ENCODE peak calls at places on chromosomes 6 and 20, in four cellular contexts. X is ovary, Z is pancreas, H is MM.1S. S is an unnamed sample. For H3K4me1, the result is how much of the 10 kb centered on the place peaks cover.

GRCh38 chr6:42375905-42376304 is 75.8 kb downstream of the TRERF1 start:
- DNase-seq in H (no peak), Z (no peak), X (no peak), S (no peak)

GRCh38 chr6:170250981-170251775 is 39.7 kb downstream of the DLL1 start:
- DNase-seq in H (no peak), X (no peak), Z (no peak), S (no peak)

GRCh38 chr6:34189806-34190503 is 44.1 kb upstream of the GRM4 start:
- DNase-seq in Z (no peak), X (no peak), H (no peak), S (peak)

GRCh38 chr6:115358616-115359015 is 702.1 kb downstream of the FRK start:
- DNase-seq in X (no peak), Z (no peak), H (no peak), S (no peak)

GRCh38 chr20:50283922-50284810 is 93.5 kb downstream of the CEBPB start:
- DNase-seq in Z (peak), H (no peak), X (peak), S (no peak)

GRCh38 chr20:63854766-63855362 is 6.4 kb upstream of the ABHD16B start:
- DNase-seq in H (no peak), X (peak), Z (no peak), S (no peak)

GRCh38 chr6:6392214-6393068 is 72.0 kb upstream of the F13A1 start:
- DNase-seq in Z (no peak), X (no peak), H (no peak), S (no peak)

GRCh38 chr6:39812496-39812852 is 20.3 kb downstream of the DAAM2 start:
- DNase-seq in H (no peak), X (no peak), Z (no peak), S (no peak)

GRCh38 chr6:12009904-12010634 is 2.0 kb upstream of the HIVEP1 start:
- DNase-seq in Z (no peak), X (no peak), H (peak), S (no peak)

GRCh38 chr6:45421700-45422540 is 44.2 kb upstream of the SUPT3H start:
- DNase-seq in H (peak), X (peak), Z (peak), S (peak)

GRCh38 chr6:150403458-150404245 is 34.8 kb downstream of the IYD start:
- DNase-seq in X (no peak), H (no peak), Z (no peak), S (no peak)

GRCh38 chr6:112701201-112701600 is 354.1 kb downstream of the RFPL4B start:
- DNase-seq in X (no peak), Z (no peak), H (no peak), S (no peak)

DNA sequence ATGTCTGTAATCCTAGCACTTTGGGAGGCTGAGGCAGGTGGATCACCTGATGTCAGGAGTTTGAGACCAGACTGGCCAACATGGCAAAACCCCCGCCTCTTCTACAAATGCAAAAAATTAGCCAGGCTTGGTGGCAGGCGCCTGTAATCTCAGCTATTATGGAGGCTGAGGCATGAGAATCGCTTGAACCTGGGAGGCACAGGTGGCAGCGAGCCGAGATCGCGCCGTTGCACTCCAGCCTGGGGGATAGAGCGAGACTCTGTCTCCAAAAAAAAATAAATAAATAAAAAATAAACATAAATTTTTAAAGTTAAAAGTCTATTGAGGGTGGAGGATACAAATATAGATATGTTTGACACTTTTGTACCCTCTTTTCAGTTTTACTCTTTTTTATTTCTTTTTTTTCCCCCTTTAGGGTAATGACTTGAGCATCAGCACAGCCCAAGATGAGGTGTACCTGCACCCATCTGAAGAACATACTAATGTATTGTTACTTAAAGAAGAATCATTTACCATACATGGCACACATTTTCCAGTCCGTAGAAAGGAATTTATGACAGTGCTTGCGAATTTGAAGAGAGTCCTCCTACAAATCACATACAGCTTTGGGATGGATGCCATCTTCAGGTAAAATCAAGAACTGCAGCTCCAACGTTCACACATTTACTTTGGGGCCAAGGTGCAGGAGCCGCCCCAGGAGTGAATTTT is 368.9 kb downstream of the LAMA2 start:
- DNase-seq in H (peak), X (no peak), Z (no peak), S (peak)
- TF ChIP-seq CTCF in H (peak), X (peak), Z (peak), S (peak)

GRCh38 chr6:79717989-79718388 is 86.9 kb downstream of the SH3BGRL2 start:
- DNase-seq in H (no peak), X (no peak), Z (no peak), S (no peak)
- H3K27ac ChIP-seq in H (no peak), X (no peak), Z (no peak), S (no peak)

GRCh38 chr20:17642404-17643269 is 39.4 kb downstream of the RRBP1 start:
- DNase-seq in X (no peak), H (no peak), Z (peak), S (no peak)

GRCh38 chr20:17644451-17644850 is 37.6 kb downstream of the RRBP1 start:
- DNase-seq in H (no peak), Z (peak), X (peak), S (no peak)

GRCh38 chr20:17645010-17645409 is 37.0 kb downstream of the RRBP1 start:
- DNase-seq in H (no peak), X (peak), Z (peak), S (peak)

GRCh38 chr20:17641993-17642392 is 40.0 kb downstream of the RRBP1 start:
- DNase-seq in X (no peak), Z (peak), H (no peak), S (no peak)

DNA sequence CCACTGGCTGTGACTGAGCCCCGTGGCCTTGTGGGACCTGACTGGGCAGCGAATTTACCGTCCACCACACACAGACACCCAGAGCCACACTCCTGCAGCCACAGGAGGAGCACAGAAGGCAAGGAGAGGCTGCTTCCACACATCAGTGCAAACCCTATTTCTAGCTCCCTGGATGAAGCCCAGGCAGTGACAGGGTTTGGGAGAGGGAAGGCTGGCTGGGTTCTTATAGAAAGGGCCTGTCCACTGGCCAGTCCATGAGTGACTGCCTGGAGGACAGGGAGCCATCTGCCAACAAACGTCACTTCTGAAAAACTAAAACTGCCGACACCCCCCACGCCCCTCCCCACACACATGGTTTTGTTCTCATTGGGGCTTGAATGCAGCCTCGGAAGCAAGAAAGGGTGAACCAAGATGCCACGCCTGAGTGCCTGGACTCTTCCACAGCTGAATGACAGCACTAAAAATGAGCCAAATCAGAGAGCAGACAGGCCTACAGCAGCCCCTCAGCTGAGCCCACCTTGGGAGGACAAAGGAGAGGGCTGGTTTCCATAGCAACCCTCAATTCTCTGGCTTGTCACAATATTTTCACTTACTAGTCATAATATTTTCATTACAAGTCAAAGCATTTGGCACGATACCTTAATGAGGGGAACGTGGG is 38.4 kb downstream of the RRBP1 start:
- DNase-seq in Z (peak), X (no peak), H (no peak), S (no peak)
- H3K4me1 ChIP-seq in Z (half or more), X (under half), H (under half), S (half or more)

GRCh38 chr6:151443449-151443848 is 8.5 kb downstream of the RMND1 start:
- DNase-seq in Z (no peak), X (no peak), H (no peak), S (no peak)

GRCh38 chr6:151440498-151440897 is 11.4 kb downstream of the RMND1 start:
- DNase-seq in H (peak), Z (no peak), X (no peak), S (no peak)

GRCh38 chr6:151442359-151442758 is 9.6 kb downstream of the RMND1 start:
- DNase-seq in X (no peak), Z (no peak), H (no peak), S (no peak)

GRCh38 chr6:151441390-151442166 is 10.3 kb downstream of the RMND1 start:
- DNase-seq in Z (no peak), X (no peak), H (no peak), S (no peak)

GRCh38 chr6:151440930-151441329 is 11.0 kb downstream of the RMND1 start:
- DNase-seq in X (no peak), Z (no peak), H (peak), S (no peak)
- TF ChIP-seq CTCF in X (peak), Z (no peak), H (peak), S (no peak)

GRCh38 chr6:152232494-152233151 is 404.5 kb downstream of the SYNE1 start:
- DNase-seq in X (no peak), Z (no peak), H (no peak), S (no peak)

GRCh38 chr6:152229330-152229729 is 407.8 kb downstream of the SYNE1 start:
- DNase-seq in H (no peak), X (no peak), Z (no peak), S (no peak)

GRCh38 chr6:152236370-152237097 is 400.6 kb downstream of the SYNE1 start:
- DNase-seq in H (no peak), X (no peak), Z (no peak), S (no peak)

GRCh38 chr6:152233547-152234320 is 403.4 kb downstream of the SYNE1 start:
- DNase-seq in Z (no peak), X (no peak), H (no peak), S (no peak)
- H3K27ac ChIP-seq in Z (no peak), X (no peak), H (no peak), S (no peak)